ENCODE peak calls at places on chromosomes 16 and 17, in four cellular contexts. D is AG10803, A is DMS153, Q is ELR. V is an unnamed sample.

GRCh38 chr17:64964796-64965195 is 45.5 kb upstream of the LRRC37A3 start:
- DNase-seq in D (no peak), A (no peak), Q (no peak), V (no peak)

GRCh38 chr17:76772842-76773521 is 35.1 kb downstream of the MFSD11 start:
- DNase-seq in D (peak), A (no peak), Q (peak), V (no peak)

GRCh38 chr17:75590314-75590761 is 2.7 kb downstream of the MYO15B start:
- DNase-seq in D (no peak), A (no peak), Q (no peak), V (no peak)

GRCh38 chr17:1034652-1035210 is 37.8 kb downstream of the TIMM22 start:
- DNase-seq in D (no peak), A (no peak), Q (no peak), V (no peak)

GRCh38 chr17:39863918-39864746 is at the start of gene IKZF3:
- DNase-seq in D (no peak), A (peak), Q (peak), V (peak)

GRCh38 chr17:41496803-41497484 is 7.2 kb upstream of the KRT36 start:
- DNase-seq in D (peak), A (peak), Q (peak), V (peak)

GRCh38 chr16:57647136-57647875 is 18.9 kb downstream of the ADGRG1 start:
- DNase-seq in D (no peak), A (no peak), Q (peak), V (no peak)

GRCh38 chr17:81190591-81190990 is 24.6 kb upstream of the AATK start:
- DNase-seq in D (no peak), A (no peak), Q (no peak), V (no peak)

GRCh38 chr17:41455236-41455635 is 11.9 kb downstream of the KRT32 start:
- DNase-seq in D (peak), A (no peak), Q (no peak), V (no peak)

GRCh38 chr17:79027925-79028491 is 4.0 kb downstream of the C1QTNF1 start:
- DNase-seq in D (peak), A (no peak), Q (no peak), V (peak)

GRCh38 chr16:71404364-71404763 is 37.5 kb downstream of the TLE7 start:
- DNase-seq in D (no peak), A (no peak), Q (no peak), V (no peak)

GRCh38 chr17:36827056-36827455 is 110.2 kb upstream of the LHX1 start:
- DNase-seq in D (no peak), A (no peak), Q (no peak), V (no peak)

GRCh38 chr17:4003501-4004421 is 39.5 kb upstream of the ATP2A3 start:
- DNase-seq in D (no peak), A (no peak), Q (no peak), V (no peak)

GRCh38 chr17:68360198-68360597 is 68.9 kb downstream of the ARSG start:
- DNase-seq in D (no peak), A (no peak), Q (no peak), V (no peak)

GRCh38 chr16:73054732-73055481 is 7.0 kb upstream of the ZFHX3 start:
- DNase-seq in D (peak), A (peak), Q (peak), V (no peak)

GRCh38 chr16:84999200-84999599 is 12.1 kb downstream of the ZDHHC7 start:
- DNase-seq in D (no peak), A (no peak), Q (peak), V (no peak)

GRCh38 chr16:11682655-11683096 is 14.4 kb downstream of the SNN start:
- DNase-seq in D (peak), A (no peak), Q (peak), V (no peak)

GRCh38 chr17:54992797-54993639 is 24.5 kb downstream of the STXBP4 start:
- DNase-seq in D (peak), A (peak), Q (peak), V (no peak)

GRCh38 chr16:27738596-27738995 is 188.7 kb downstream of the KATNIP start:
- DNase-seq in D (no peak), A (no peak), Q (no peak), V (no peak)

GRCh38 chr17:31695456-31696090 is 163.5 kb downstream of the COPRS start:
- DNase-seq in D (peak), A (no peak), Q (peak), V (no peak)

V was measured in ovary.